ENCODE peak calls at places on chromosomes 16 and 17, in eight cellular contexts. G is AG04450, R is heart right ventricle, L is WTC11, Y is cardiac fibroblast, J is neural progenitor cell, P is PC-3, D is OCI-LY7. A is an unnamed sample.

GRCh38 chr17:35801583-35802224 is 6.3 kb upstream of the MMP28 start:
- DNase-seq in G (no peak), R (peak), L (no peak), Y (peak), J (no peak), P (no peak), D (peak), A (no peak)

GRCh38 chr16:80285089-80285488 is 255.7 kb upstream of the DYNLRB2 start:
- DNase-seq in G (peak), R (no peak), L (no peak), Y (peak), J (no peak), P (no peak), D (no peak), A (no peak)

GRCh38 chr16:87369796-87370719 is 13.5 kb downstream of the FBXO31 start:
- DNase-seq in G (no peak), R (peak), L (no peak), Y (no peak), J (peak), P (no peak), D (no peak), A (no peak)

GRCh38 chr17:70484496-70484895 is 315.2 kb downstream of the KCNJ2 start:
- DNase-seq in G (no peak), R (no peak), L (no peak), Y (no peak), J (no peak), P (no peak), D (no peak), A (no peak)

GRCh38 chr17:65531508-65532431 is 29.7 kb downstream of the AXIN2 start:
- DNase-seq in G (peak), R (peak), L (peak), Y (peak), J (peak), P (no peak), D (no peak), A (no peak)

GRCh38 chr17:19766421-19767270 is 18.5 kb upstream of the ALDH3A1 start:
- DNase-seq in G (no peak), R (peak), L (peak), Y (peak), J (peak), P (peak), D (peak), A (peak)

GRCh38 chr17:81153340-81153803 is 11.9 kb upstream of the PVALEF start:
- DNase-seq in G (no peak), R (no peak), L (no peak), Y (peak), J (no peak), P (no peak), D (no peak), A (no peak)

GRCh38 chr16:88560722-88561484 is 9.3 kb upstream of the ZC3H18 start:
- DNase-seq in G (no peak), R (no peak), L (peak), Y (peak), J (peak), P (peak), D (no peak), A (no peak)

GRCh38 chr16:9966569-9967157 is 215.6 kb downstream of the GRIN2A start:
- DNase-seq in G (no peak), R (no peak), L (no peak), Y (peak), J (no peak), P (peak), D (no peak), A (peak)

GRCh38 chr17:73883175-73883574 is 238.9 kb upstream of the SDK2 start:
- DNase-seq in G (no peak), R (no peak), L (no peak), Y (no peak), J (no peak), P (no peak), D (no peak), A (no peak)

GRCh38 chr17:73879987-73880386 is 235.7 kb upstream of the SDK2 start:
- DNase-seq in G (no peak), R (no peak), L (no peak), Y (no peak), J (no peak), P (no peak), D (no peak), A (no peak)

GRCh38 chr17:73878923-73879322 is 234.7 kb upstream of the SDK2 start:
- DNase-seq in G (no peak), R (no peak), L (no peak), Y (no peak), J (no peak), P (no peak), D (no peak), A (no peak)

GRCh38 chr17:73877962-73878361 is 233.7 kb upstream of the SDK2 start:
- DNase-seq in G (no peak), R (no peak), L (no peak), Y (no peak), J (no peak), P (no peak), D (no peak), A (no peak)

DNA sequence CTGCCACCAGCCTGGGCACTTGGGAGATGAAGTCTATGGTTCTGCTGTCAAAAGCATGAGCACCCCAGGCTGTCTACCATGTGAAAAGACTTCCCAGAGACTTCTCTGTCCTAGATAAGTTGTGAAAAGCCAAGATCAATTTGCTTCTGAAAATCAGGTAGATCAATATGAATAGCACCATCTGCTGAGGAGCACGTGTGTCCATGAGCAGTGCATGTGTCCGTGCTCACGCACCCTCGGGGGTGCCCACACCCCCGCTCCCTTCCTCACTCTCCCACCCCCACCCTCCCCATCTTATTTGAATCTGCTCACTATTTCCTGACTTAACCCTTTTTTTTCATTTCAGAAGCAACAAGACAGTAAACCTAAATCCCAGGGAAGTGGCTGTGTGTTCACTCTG is 238.3 kb upstream of the SDK2 start:
- DNase-seq in G (no peak), R (no peak), L (no peak), Y (no peak), J (no peak), P (no peak), D (no peak), A (no peak)
- TF ChIP-seq CTCF in G (no peak), R (no peak), L (no peak), Y (no peak), J (no peak), P (no peak), D (no peak), A (no peak)

DNA sequence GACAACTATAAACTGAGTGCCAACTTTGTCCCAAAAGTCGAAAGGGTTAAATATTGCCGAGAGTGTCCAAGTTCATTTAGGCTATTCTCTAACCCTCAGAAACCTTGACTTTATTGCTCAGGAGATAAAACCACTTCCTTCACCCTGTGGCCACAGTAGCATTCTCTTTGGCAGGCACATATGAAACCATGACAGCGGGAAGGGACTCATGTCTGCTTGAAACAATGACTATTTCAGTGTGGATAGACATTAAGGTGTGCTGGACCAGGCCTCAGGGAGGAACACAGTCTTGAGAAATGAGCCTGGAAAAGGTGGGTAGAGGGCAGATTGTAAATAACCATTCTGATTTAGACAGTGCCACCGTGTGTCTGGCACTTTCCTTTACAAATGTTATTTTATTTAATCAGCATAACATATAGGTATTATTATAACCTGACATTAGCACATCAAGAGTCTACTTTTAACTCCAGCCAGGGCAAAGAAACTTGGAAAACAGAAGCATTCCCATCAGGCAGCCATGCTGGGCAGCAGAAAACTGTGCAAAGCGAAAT is 212.6 kb upstream of the ELAC2 start:
- DNase-seq in G (no peak), R (no peak), L (no peak), Y (no peak), J (no peak), P (peak), D (no peak), A (no peak)
- TF ChIP-seq CTCF in G (no peak), R (no peak), L (no peak), Y (no peak), J (no peak), P (peak), D (no peak), A (no peak)

GRCh38 chr17:44070455-44071197 is at the start of gene G6PC3:
- DNase-seq in G (peak), R (peak), L (peak), Y (peak), J (peak), P (peak), D (peak), A (peak)
- TF ChIP-seq CTCF in G (no peak), R (peak), L (no peak), Y (peak), J (no peak), P (no peak), D (no peak), A (no peak)

DNA sequence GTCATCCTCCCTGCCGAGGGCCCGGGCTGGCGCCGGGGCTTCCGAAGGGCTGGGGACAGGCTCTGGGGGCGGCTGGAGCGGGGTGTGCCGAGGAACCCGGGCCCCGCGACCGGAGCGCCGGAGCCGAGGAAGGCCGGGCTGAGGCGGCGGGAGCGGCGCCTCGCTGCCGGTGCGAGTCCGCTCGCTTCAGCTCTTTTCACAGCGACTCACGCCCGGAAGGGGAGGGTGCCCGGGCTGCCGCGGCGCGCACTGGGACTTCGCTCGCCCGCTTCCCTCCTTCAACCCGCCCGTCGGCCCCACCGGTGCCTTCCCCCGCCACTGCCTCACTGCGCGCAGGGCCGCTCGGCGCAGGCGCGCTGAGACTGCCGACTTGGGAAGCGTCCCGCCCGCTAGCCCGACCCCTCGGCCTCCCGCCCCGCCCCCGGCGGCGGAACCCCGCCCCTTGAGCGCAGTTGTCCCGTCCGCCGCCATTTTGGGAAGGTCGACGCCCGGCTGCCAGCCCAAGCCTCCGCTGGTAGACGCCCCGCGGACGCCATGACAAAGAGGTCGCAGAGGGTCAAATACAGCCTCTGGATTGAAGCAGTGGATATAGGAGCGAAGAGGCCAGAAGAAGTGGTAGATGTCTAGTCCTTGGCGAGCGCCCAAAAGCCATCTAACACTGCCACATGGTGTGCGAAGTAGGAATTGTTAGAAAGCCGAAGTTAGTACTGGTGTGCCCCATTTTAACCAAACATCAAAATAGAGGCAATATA is at the start of gene UBE2G1:
- DNase-seq in G (peak), R (peak), L (peak), Y (peak), J (peak), P (peak), D (peak), A (peak)
- TF ChIP-seq CTCF in G (peak), R (peak), L (no peak), Y (peak), J (peak), P (peak), D (peak), A (no peak)

GRCh38 chr16:75127713-75128415 is 11.3 kb upstream of the LDHD start:
- DNase-seq in G (no peak), R (no peak), L (no peak), Y (no peak), J (no peak), P (no peak), D (no peak), A (no peak)

GRCh38 chr16:75131081-75131480 is 14.5 kb upstream of the LDHD start:
- DNase-seq in G (no peak), R (no peak), L (no peak), Y (no peak), J (no peak), P (no peak), D (no peak), A (no peak)

DNA sequence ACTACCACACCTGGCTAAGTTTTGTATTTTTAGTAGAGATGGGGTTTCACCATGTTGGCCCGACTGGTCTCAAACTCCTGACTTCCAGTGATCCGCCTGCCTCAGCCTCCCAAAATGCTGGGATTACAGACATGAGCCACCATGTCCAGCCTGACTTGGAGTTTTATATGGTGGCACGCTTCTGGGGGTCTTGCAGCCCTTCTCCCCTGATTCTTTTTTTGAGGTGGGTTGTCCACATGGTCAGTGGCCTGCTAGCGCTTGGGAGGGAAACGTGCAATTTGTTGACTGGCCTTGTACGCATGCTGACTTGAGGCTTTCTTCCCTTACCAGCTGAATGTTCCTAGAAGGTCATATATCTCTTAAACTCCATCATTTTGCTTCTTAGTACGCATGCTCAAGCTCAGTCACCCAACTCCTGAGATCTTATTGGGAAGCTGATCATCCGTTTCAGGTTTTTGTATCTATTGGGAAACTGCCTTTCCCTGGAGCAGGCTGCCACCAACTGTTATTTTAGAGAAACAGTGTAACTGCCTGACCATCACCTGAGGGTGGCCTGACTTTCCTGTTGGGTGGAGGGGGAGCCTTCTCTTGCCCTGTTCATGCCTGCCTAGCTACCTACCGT is 13.7 kb upstream of the LDHD start:
- DNase-seq in G (no peak), R (no peak), L (no peak), Y (no peak), J (no peak), P (peak), D (no peak), A (no peak)
- TF ChIP-seq CTCF in G (no peak), R (peak), L (no peak), Y (no peak), J (peak), P (no peak), D (no peak), A (no peak)

GRCh38 chr17:45370949-45371413 is 54.2 kb upstream of the MAP3K14 start:
- DNase-seq in G (no peak), R (no peak), L (peak), Y (peak), J (no peak), P (peak), D (no peak), A (no peak)
- TF ChIP-seq CTCF in G (no peak), R (no peak), L (no peak), Y (no peak), J (no peak), P (no peak), D (no peak), A (no peak)

GRCh38 chr17:32903774-32904673 is 23.9 kb upstream of the TMEM98 start:
- DNase-seq in G (no peak), R (no peak), L (no peak), Y (no peak), J (no peak), P (no peak), D (no peak), A (no peak)

GRCh38 chr17:32912218-32912897 is 15.6 kb upstream of the TMEM98 start:
- DNase-seq in G (peak), R (peak), L (peak), Y (peak), J (peak), P (peak), D (no peak), A (no peak)

GRCh38 chr17:32909787-32910369 is 18.1 kb upstream of the TMEM98 start:
- DNase-seq in G (peak), R (no peak), L (peak), Y (peak), J (peak), P (peak), D (peak), A (peak)

GRCh38 chr17:32910769-32911168 is 17.2 kb upstream of the TMEM98 start:
- DNase-seq in G (no peak), R (no peak), L (no peak), Y (no peak), J (no peak), P (no peak), D (no peak), A (no peak)

GRCh38 chr17:32907583-32907982 is 20.4 kb upstream of the TMEM98 start:
- DNase-seq in G (no peak), R (no peak), L (no peak), Y (no peak), J (no peak), P (no peak), D (no peak), A (no peak)
- TF ChIP-seq CTCF in G (no peak), R (no peak), L (no peak), Y (no peak), J (no peak), P (no peak), D (no peak), A (no peak)